ENCODE peak calls at places on chromosomes 2 and 18, in seven cellular contexts. X is activated T-helper 9 cell treated with anti-CD3 and anti-CD28 coated beads, Interleukin-2, amount 50 U/mL, for 16 hours; U is nephron progenitor cell; K is left colon; M is stimulated activated CD8-positive, alpha-beta memory T cell treated with anti-CD3 and anti-CD28 coated beads, Interleukin-4, amount 100 ng/mL, for 4 hours; B is brain microvascular endothelial cell; L is anterior cingulate cortex. O is an unnamed sample.

GRCh38 chr18:631560-631959 is 25.9 kb upstream of the TYMS start:
- DNase-seq in B (no peak), K (no peak), U (no peak), M (no peak), L (no peak), X (no peak), O (no peak)

GRCh38 chr2:28089486-28089885 is 199.0 kb downstream of the BABAM2 start:
- DNase-seq in L (no peak), B (no peak), X (no peak), M (no peak), U (no peak), K (no peak), O (no peak)

GRCh38 chr2:203740741-203741363 is 34.4 kb downstream of the CD28 start:
- DNase-seq in U (no peak), K (no peak), L (no peak), B (peak), M (no peak), X (no peak), O (peak)

GRCh38 chr2:239245872-239246701 is 154.7 kb downstream of the HDAC4 start:
- DNase-seq in X (no peak), L (no peak), U (peak), B (no peak), M (no peak), K (peak), O (no peak)

GRCh38 chr2:8669157-8669852 is 12.6 kb upstream of the ID2 start:
- DNase-seq in M (no peak), U (no peak), K (no peak), L (no peak), X (no peak), B (no peak), O (no peak)

GRCh38 chr2:230472619-230473018 is 56.6 kb downstream of the SP100 start:
- DNase-seq in X (no peak), K (no peak), B (peak), M (no peak), U (no peak), L (no peak), O (peak)

GRCh38 chr2:177784449-177784845 is 288.1 kb downstream of the PDE11A start:
- DNase-seq in U (no peak), L (no peak), K (no peak), B (peak), X (no peak), M (no peak), O (peak)

GRCh38 chr2:226556050-226556449 is 243.6 kb downstream of the IRS1 start:
- DNase-seq in M (no peak), K (no peak), X (no peak), B (no peak), L (no peak), U (no peak), O (no peak)

GRCh38 chr2:200406379-200406778 is 99.9 kb downstream of the SPATS2L start:
- DNase-seq in K (no peak), L (no peak), M (no peak), B (no peak), U (no peak), X (no peak), O (no peak)